ENCODE peak calls at places on chromosome 13, in five cellular contexts. I is IMR-90, Y is A549, S is GM12878, W is HCT116. N is an unnamed sample.
A peak's percentile ranks its signal among the peaks of the same experiment; 100 is the strongest.

GRCh38 chr13:70703755-70704154 is 595.5 kb upstream of the KLHL1 start:
- DNase-seq in I (no peak), Y (no peak), S (no peak), W (no peak), N (no peak)

GRCh38 chr13:35898041-35898440 is 233.1 kb downstream of the DCLK1 start:
- DNase-seq in I (no peak), Y (no peak), S (no peak), W (no peak), N (no peak)

GRCh38 chr13:19959141-19959830 is 759 bp downstream of the ZMYM2 start:
- DNase-seq in I (peak; percentile 39), Y (peak; percentile 35), S (no peak), W (peak; percentile 8), N (no peak)

GRCh38 chr13:21171420-21171819 is 4.9 kb downstream of the SKA3 start:
- DNase-seq in I (no peak), Y (no peak), S (no peak), W (no peak), N (no peak)

GRCh38 chr13:42525035-42525504 is 48.9 kb upstream of the TNFSF11 start:
- DNase-seq in I (no peak), Y (peak; percentile 4), S (no peak), W (no peak), N (no peak)

GRCh38 chr13:74026753-74027152 is 107.5 kb downstream of the KLF12 start:
- DNase-seq in I (peak; percentile 37), Y (no peak), S (peak; percentile 71), W (no peak), N (no peak)

GRCh38 chr13:87669379-87669978 is 1.7 kb upstream of the SLITRK5 start:
- DNase-seq in I (peak; percentile 10), Y (peak; percentile 66), S (no peak), W (no peak), N (no peak)

GRCh38 chr13:88162076-88162702 is 491.0 kb downstream of the SLITRK5 start:
- DNase-seq in I (no peak), Y (no peak), S (no peak), W (no peak), N (no peak)

GRCh38 chr13:88436974-88437373 is 765.8 kb downstream of the SLITRK5 start:
- DNase-seq in I (no peak), Y (no peak), S (no peak), W (no peak), N (no peak)

DNA sequence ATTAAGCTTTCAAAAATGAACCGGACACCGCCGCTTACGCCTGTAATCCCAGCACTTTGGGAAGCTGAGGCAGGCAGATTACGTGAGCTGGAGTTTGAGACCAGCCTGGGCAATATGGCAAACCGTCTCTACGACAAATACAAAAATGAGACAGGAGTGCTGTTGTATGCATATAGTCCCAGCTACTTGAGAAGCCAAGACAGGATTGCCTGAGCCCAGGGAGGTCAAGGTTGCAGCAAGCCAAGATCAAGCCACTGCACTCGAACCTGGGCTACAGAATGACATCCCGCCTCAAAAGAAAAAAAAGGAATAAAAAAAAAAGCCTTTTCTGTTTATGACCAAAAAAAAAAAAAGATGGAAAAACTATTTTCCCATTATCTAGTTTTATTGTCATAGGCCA is 96.4 kb downstream of the RBM26 start:
- DNase-seq in I (no peak), Y (no peak), S (no peak), W (no peak), N (no peak)
- TF ChIP-seq CEBPB in I (no peak), Y (no peak), S (no peak), W (no peak), N (no peak)

DNA sequence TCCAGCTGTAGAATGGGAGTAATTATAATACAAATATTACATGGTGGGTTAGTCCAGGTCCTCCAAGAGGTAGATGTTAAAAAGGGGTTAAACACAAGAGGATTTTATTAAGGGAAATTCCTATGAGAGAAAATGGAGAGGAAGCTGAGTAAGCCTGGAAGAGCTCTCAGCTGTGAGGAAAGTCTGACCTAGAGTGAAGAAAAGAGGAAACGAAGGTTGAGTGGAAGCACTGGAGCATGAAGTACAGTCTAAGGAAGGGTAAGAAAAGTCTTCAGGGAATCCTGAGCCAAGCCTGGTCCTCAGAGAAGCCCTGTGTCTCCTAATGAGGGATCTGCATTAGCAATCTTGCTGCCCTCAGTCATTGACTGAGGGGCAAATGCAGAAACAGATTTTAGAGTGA is 506.2 kb downstream of the GPC5 start:
- DNase-seq in I (no peak), Y (no peak), S (peak; percentile 16), W (no peak), N (no peak)
- TF ChIP-seq CEBPB in I (no peak), Y (no peak), S (no peak), W (no peak), N (no peak)

GRCh38 chr13:49444517-49445395 is 682 bp downstream of the SETDB2 start:
- DNase-seq in I (peak; percentile 68), Y (peak; percentile 25), S (peak; percentile 46), W (no peak), N (no peak)
- TF ChIP-seq CEBPB in I (no peak), Y (no peak), S (no peak), W (no peak), N (no peak)

GRCh38 chr13:105276571-105276970 is 1258.9 kb downstream of the EFNB2 start:
- DNase-seq in I (no peak), Y (no peak), S (no peak), W (no peak), N (no peak)

GRCh38 chr13:105273665-105274222 is 1261.7 kb downstream of the EFNB2 start:
- DNase-seq in I (no peak), Y (no peak), S (no peak), W (no peak), N (no peak)

GRCh38 chr13:105278797-105279425 is 1256.6 kb downstream of the EFNB2 start:
- DNase-seq in I (no peak), Y (no peak), S (no peak), W (no peak), N (peak; percentile 53)

DNA sequence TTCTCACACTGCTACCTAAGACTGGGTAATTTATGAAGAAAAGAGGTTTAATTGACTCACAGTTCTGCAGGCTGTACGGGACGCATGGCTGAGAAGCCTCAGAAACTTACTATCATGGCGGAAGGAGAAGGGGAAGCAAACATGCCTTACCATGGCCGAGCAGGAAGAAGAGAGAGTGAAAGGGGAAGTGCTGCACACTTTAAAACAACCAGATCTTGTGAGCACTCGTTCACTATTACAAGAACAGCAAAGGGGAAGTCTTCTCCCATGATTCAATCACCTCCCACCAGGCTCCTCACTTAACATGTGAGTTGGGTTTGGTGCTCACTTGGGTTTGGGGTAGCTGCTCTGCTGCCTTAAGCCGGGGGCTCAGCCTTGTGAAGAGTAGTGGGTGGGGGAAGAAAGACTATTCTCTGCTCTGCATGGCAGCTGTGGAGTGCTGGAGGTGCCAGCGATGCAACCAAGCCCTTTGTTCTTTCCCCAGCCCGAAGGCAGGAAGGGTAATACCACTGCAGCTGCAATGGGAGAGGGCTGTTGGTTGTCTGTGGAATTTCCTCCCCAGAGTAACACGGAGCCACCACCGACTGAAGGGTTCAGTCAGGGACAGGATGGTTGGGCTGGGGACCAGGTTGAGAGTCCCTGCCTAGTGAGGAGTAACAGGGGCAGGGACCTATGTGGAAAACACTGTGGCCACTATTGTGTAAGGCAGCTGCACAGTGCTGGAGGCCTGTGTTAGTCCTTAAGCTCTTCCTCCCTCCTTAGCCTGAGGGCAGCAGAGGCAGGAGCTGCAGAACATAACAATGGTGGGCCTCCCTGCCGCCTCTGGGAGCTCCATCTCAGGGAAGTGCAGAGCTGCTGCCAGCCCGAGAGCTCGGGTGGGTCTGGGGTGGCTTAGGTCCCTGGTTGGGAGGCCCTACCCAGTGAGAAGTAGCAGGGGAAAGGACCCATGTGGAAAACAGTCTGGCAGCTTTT is 1262.5 kb downstream of the EFNB2 start:
- DNase-seq in I (no peak), Y (no peak), S (no peak), W (no peak), N (no peak)
- TF ChIP-seq CEBPB in I (no peak), Y (no peak), S (no peak), W (no peak), N (no peak)

GRCh38 chr13:104750377-104750776 is 1684.2 kb upstream of the SLC10A2 start:
- DNase-seq in I (no peak), Y (no peak), S (no peak), W (no peak), N (no peak)
- TF ChIP-seq CEBPB in I (no peak), Y (no peak), S (no peak), W (no peak), N (no peak)

GRCh38 chr13:30569901-30570576 is 47.7 kb upstream of the USPL1 start:
- DNase-seq in I (peak; percentile 99), Y (peak; percentile 73), S (no peak), W (peak; percentile 66), N (peak; percentile 36)
- TF ChIP-seq CEBPB in I (peak; percentile 59), Y (no peak), S (no peak), W (peak; percentile 9), N (no peak)

DNA sequence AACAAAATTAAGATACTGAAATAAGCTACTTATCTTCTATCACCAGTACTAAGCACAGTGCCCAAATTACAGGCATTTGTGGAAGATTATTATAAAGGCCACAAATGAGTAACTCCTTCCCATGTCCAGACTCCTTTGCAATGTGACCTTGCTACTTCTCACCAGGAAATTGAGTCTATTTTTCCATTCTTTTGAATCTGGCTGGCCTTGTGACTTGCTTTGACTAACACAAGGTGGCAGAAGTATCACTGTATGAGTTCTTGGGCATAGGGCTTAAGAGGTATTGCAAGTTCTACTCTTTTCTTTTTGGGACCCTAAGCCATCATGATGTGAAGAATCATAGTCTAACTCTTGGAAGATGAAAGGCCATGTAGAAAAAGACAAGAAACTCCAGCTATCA is 49.9 kb downstream of the UGGT2 start:
- DNase-seq in I (no peak), Y (peak; percentile 17), S (no peak), W (peak; percentile 7), N (no peak)
- TF ChIP-seq CEBPB in I (no peak), Y (no peak), S (no peak), W (no peak), N (no peak)

GRCh38 chr13:48749699-48750473 is 96.2 kb downstream of the CYSLTR2 start:
- DNase-seq in I (peak; percentile 99), Y (peak; percentile 90), S (peak; percentile 73), W (peak; percentile 96), N (peak; percentile 76)
- TF ChIP-seq CEBPB in I (peak; percentile 83), Y (peak; percentile 58), S (no peak), W (peak; percentile 86), N (no peak)

DNA sequence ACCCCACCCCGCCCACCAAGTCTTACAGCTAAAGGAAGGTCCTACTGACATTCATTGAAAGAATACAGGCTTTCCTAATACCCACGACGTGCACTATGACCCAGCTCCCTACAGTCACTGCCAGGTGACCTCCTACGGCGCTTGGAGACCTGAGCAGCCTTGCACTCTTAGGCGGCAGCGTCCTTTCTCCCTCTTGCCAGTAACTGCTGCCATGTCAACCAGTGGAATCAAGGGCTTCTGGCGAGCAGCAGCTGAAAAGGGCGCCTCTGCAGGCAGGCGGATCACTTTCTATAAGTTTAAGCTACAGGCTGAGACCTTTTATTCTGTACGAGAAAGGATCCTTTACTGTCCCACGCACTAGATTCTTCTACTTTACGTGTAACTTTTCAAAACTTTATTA is 2.0 kb downstream of the KCTD12 start:
- DNase-seq in I (no peak), Y (no peak), S (no peak), W (no peak), N (peak; percentile 33)
- TF ChIP-seq CEBPB in I (no peak), Y (no peak), S (no peak), W (no peak), N (no peak)

N was measured in H1.